ENCODE peak calls at places on chromosome 22, in seven cellular contexts. X is IMR-90, I is AG04450, N is prostate gland, Y is astrocyte, D is HL-60, F is A549. R is an unnamed sample.

GRCh38 chr22:45413368-45414211 is at the start of the genes RIBC2 and SMC1B:
- DNase-seq in I (no peak), X (peak), D (peak), N (peak), F (peak), Y (peak), R (peak)

GRCh38 chr22:47154621-47155081 is 392.2 kb downstream of the TBC1D22A start:
- DNase-seq in Y (peak), I (peak), X (peak), F (no peak), N (peak), D (no peak), R (peak)

GRCh38 chr22:39721456-39722325 is 151.1 kb downstream of the CACNA1I start:
- DNase-seq in X (no peak), D (no peak), Y (no peak), F (no peak), I (no peak), N (no peak), R (no peak)

GRCh38 chr22:27075028-27075678 is 417.8 kb downstream of the MIAT start:
- DNase-seq in F (no peak), N (no peak), Y (no peak), I (no peak), D (no peak), X (no peak), R (no peak)

GRCh38 chr22:30411780-30412179 is 13.8 kb upstream of the MTFP1 start:
- DNase-seq in N (no peak), I (no peak), F (no peak), Y (no peak), D (no peak), X (no peak), R (peak)

GRCh38 chr22:39818050-39818449 is 75.5 kb downstream of the ENTHD1 start:
- DNase-seq in Y (peak), X (peak), F (no peak), N (no peak), I (no peak), D (no peak), R (no peak)

GRCh38 chr22:37623075-37624016 is 14.7 kb downstream of the GGA1 start:
- DNase-seq in D (no peak), N (no peak), Y (no peak), I (no peak), F (peak), X (peak), R (peak)

GRCh38 chr22:27159716-27160295 is 502.4 kb downstream of the MIAT start:
- DNase-seq in Y (no peak), X (no peak), I (no peak), D (no peak), N (no peak), F (no peak), R (no peak)

GRCh38 chr22:44801476-44801875 is 49.1 kb downstream of the ARHGAP8 start:
- DNase-seq in F (no peak), X (no peak), I (no peak), N (no peak), Y (no peak), D (no peak), R (no peak)

GRCh38 chr22:50420581-50420980 is 54.3 kb downstream of the SBF1 start:
- DNase-seq in I (no peak), F (no peak), D (no peak), X (no peak), N (no peak), Y (no peak), R (no peak)

GRCh38 chr22:19401483-19401882 is 30.1 kb downstream of the HIRA start:
- DNase-seq in Y (no peak), N (no peak), D (no peak), F (no peak), I (no peak), X (no peak), R (no peak)

GRCh38 chr22:48758021-48758561 is 1069.6 kb downstream of the BRD1 start:
- DNase-seq in F (no peak), Y (no peak), X (no peak), I (no peak), N (peak), D (no peak), R (no peak)

GRCh38 chr22:38030311-38031133 is 26.7 kb upstream of the PICK1 start:
- DNase-seq in X (peak), I (no peak), D (no peak), F (no peak), N (no peak), Y (no peak), R (no peak)

GRCh38 chr22:46007003-46007847 is 30.3 kb upstream of the WNT7B start:
- DNase-seq in F (peak), Y (peak), I (no peak), D (peak), X (peak), N (peak), R (peak)

GRCh38 chr22:19289475-19290161 is 1.9 kb downstream of the CLTCL1 start:
- DNase-seq in X (peak), Y (peak), F (no peak), I (peak), N (no peak), D (no peak), R (no peak)

GRCh38 chr22:22920104-22920654 is 32.6 kb downstream of the IGLL5 start:
- DNase-seq in N (no peak), X (no peak), I (no peak), D (no peak), F (no peak), Y (no peak), R (no peak)

GRCh38 chr22:42856179-42856864 is 751 bp downstream of the ARFGAP3 start:
- DNase-seq in I (no peak), X (peak), D (peak), F (no peak), N (peak), Y (no peak), R (peak)

GRCh38 chr22:44143117-44143495 is 37.6 kb upstream of the PARVG start:
- DNase-seq in I (no peak), Y (no peak), F (no peak), D (no peak), X (peak), N (no peak), R (no peak)

GRCh38 chr22:39994046-39994565 is 648 bp upstream of the FAM83F start:
- DNase-seq in Y (no peak), D (no peak), N (no peak), F (no peak), I (no peak), X (peak), R (no peak)

GRCh38 chr22:50034126-50035081 is 21.8 kb upstream of the IL17REL start:
- DNase-seq in N (no peak), Y (no peak), X (no peak), I (no peak), D (no peak), F (no peak), R (no peak)

GRCh38 chr22:30829901-30830550 is 135.4 kb downstream of the OSBP2 start:
- DNase-seq in F (peak), D (no peak), N (no peak), Y (peak), I (peak), X (peak), R (peak)

GRCh38 chr22:46056169-46057041 is 79.4 kb upstream of the WNT7B start:
- DNase-seq in D (no peak), X (no peak), N (no peak), I (no peak), F (no peak), Y (peak), R (no peak)

GRCh38 chr22:38415561-38416321 is 39.3 kb downstream of the KCNJ4 start:
- DNase-seq in N (no peak), F (no peak), I (no peak), D (no peak), Y (no peak), X (no peak), R (no peak)

GRCh38 chr22:23889620-23890019 is 4.6 kb upstream of the MIF start:
- DNase-seq in D (no peak), X (no peak), F (no peak), I (no peak), N (no peak), Y (no peak), R (no peak)

GRCh38 chr22:45638834-45639746 is 32.5 kb upstream of the ATXN10 start:
- DNase-seq in D (peak), Y (peak), X (no peak), I (no peak), N (no peak), F (peak), R (peak)

GRCh38 chr22:23070418-23071162 is at the start of gene GNAZ:
- DNase-seq in F (no peak), D (no peak), I (no peak), Y (no peak), X (no peak), N (no peak), R (no peak)

GRCh38 chr22:38316340-38317236 is 645 bp downstream of the CSNK1E start:
- DNase-seq in D (no peak), Y (peak), F (no peak), X (peak), N (peak), I (no peak), R (no peak)

GRCh38 chr22:49867303-49868250 is 13.9 kb downstream of the ZBED4 start:
- DNase-seq in Y (no peak), X (no peak), I (no peak), N (no peak), D (no peak), F (no peak), R (no peak)

GRCh38 chr22:37235897-37236607 is 8.0 kb downstream of the RAC2 start:
- DNase-seq in X (no peak), N (no peak), F (no peak), I (no peak), D (no peak), Y (no peak), R (no peak)

GRCh38 chr22:44380716-44381500 is 68.2 kb upstream of the SHISAL1 start:
- DNase-seq in D (no peak), F (no peak), N (no peak), Y (no peak), X (no peak), I (no peak), R (no peak)

GRCh38 chr22:27405672-27406388 is 395.7 kb downstream of the MN1 start:
- DNase-seq in Y (no peak), F (peak), D (peak), I (no peak), N (peak), X (peak), R (peak)

GRCh38 chr22:48357196-48357595 is 1470.5 kb downstream of the BRD1 start:
- DNase-seq in I (no peak), F (no peak), X (no peak), D (no peak), Y (no peak), N (no peak), R (no peak)

GRCh38 chr22:34414467-34415440 is 494.5 kb upstream of the LARGE1 start:
- DNase-seq in D (peak), I (no peak), F (peak), X (no peak), Y (peak), N (peak), R (peak)

GRCh38 chr22:34416321-34416900 is 496.1 kb upstream of the LARGE1 start:
- DNase-seq in D (no peak), X (no peak), I (no peak), Y (no peak), F (no peak), N (no peak), R (no peak)
- TF ChIP-seq CTCF in D (no peak), X (no peak), I (no peak), Y (no peak), F (no peak), N (no peak), R (no peak)

DNA sequence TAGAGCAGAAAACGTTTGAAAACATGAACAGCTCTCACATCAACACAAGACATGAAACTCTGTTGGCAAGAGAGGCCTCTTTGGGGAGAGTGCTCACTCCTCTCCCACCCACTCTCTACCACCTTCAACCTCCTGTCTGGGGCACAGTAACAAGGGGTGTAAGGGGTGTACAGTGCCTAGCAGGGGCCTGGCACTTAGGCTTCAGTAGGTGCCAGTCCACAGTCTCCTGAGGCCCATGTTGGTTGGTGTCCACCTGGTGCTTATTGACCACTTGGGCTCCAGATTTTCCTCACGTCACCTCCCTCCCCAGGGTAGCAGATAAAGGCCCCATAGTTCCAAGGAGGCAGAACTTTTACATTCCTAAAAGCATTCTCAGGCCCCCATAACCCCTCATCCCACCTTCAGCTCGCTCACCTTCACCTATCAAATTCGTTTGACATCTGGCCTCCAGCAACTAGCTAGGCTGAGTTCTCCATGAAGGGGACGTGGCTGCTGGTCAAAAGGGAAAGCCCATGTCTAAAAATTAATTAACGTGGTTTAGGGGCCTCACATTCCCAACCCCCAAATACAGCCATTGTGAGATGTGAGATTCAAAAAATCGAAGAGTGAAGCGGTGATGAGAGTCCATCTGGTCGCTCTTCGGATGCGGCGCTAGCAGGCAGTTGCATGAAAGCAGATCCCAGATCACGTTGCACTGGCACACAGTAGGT is 712 bp upstream of the MED15 start:
- DNase-seq in F (no peak), Y (no peak), D (no peak), I (no peak), X (no peak), N (no peak), R (no peak)
- H3K27ac ChIP-seq in F (peak), Y (peak), D (no peak), I (no peak), X (peak), N (peak), R (peak)

GRCh38 chr22:41830174-41830573 is 2.7 kb upstream of the SREBF2 start:
- DNase-seq in Y (no peak), F (no peak), X (no peak), D (no peak), N (no peak), I (no peak), R (no peak)
- TF ChIP-seq CTCF in Y (no peak), F (no peak), X (no peak), D (no peak), N (no peak), I (no peak), R (no peak)

DNA sequence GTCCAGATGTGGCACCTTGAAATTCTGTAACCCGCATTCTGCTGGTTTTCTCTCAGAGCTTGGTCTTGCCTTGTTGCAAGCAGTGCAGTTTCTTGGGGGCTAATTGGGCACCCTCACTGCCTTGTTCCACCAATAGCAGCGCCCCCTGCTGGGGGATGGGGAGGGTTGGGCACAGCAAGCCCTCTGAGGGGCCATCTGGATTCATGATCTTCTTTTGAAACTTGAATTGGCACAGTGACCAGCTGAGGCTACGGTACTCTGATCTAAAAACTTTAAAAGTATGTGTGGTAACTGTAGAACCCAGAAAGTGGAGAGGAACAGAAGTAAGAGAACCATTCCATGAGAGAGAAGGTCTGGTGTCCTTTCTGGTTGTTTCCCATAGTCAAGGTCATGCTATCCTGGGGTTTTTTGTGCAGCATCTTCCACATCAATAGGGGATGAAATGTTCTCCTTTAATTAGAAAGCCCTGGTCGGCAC is 64.2 kb downstream of the MED15 start:
- DNase-seq in X (no peak), D (no peak), I (no peak), N (no peak), F (peak), Y (no peak), R (no peak)
- H3K27ac ChIP-seq in X (no peak), D (no peak), I (no peak), N (no peak), F (no peak), Y (no peak), R (peak)

GRCh38 chr22:17097701-17098100 is 12.9 kb downstream of the IL17RA start:
- DNase-seq in X (no peak), D (no peak), F (no peak), Y (no peak), I (no peak), N (no peak), R (no peak)

GRCh38 chr22:17093081-17093480 is 8.3 kb downstream of the IL17RA start:
- DNase-seq in D (no peak), Y (no peak), F (no peak), X (no peak), N (no peak), I (no peak), R (no peak)

GRCh38 chr22:17097062-17097461 is 12.3 kb downstream of the IL17RA start:
- DNase-seq in F (no peak), X (no peak), I (no peak), N (no peak), Y (no peak), D (no peak), R (no peak)

GRCh38 chr22:17096095-17096494 is 11.3 kb downstream of the IL17RA start:
- DNase-seq in N (no peak), D (no peak), Y (no peak), I (no peak), F (no peak), X (no peak), R (no peak)

DNA sequence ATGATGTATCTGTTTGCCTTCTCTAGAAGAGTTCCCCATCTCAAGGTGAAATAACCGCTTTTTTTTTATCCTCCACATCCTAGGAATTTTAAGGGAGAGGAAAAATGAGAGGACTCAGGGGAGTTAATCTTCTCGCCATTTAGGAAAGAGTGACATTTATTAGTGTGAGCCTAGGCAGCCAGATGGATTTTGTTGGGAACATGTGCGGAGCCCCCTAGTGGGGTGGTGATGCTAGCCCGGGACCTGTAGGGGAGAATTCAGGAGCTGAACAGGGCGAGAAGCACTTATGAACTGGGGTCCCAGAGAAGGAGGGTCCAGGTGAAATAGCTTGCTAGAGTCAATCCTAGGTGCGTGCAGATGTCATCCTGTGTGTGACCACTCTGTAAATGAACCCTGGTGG is 10.7 kb downstream of the IL17RA start:
- DNase-seq in I (no peak), N (no peak), X (no peak), Y (no peak), F (no peak), D (no peak), R (no peak)
- TF ChIP-seq CTCF in I (peak), N (no peak), X (peak), Y (peak), F (no peak), D (no peak), R (no peak)